ENCODE peak calls at places on chromosome 20, in seven cellular contexts. R is HTR-8/SVneo; H is stimulated activated CD4-positive, alpha-beta T cell treated with anti-CD3 and anti-CD28 coated beads, Interleukin-15, amount 100 ng/mL, for 1 hour; O is effector memory CD4-positive, alpha-beta T cell; P is foreskin fibroblast; C is endodermal cell; Y is NCI-H2081 treated with DMSO at 0.1 percent for 48 hours. V is an unnamed sample.

GRCh38 chr20:19176483-19176882 is 36.0 kb upstream of the SLC24A3 start:
- DNase-seq in R (no peak), H (no peak), O (no peak), P (no peak), C (peak; percentile 40), Y (no peak), V (no peak)

GRCh38 chr20:49906101-49906604 is 9.2 kb downstream of the SPATA2 start:
- DNase-seq in R (no peak), H (no peak), O (no peak), P (no peak), C (no peak), Y (no peak), V (no peak)

GRCh38 chr20:34311118-34312023 is 8.2 kb upstream of the AHCY start:
- DNase-seq in R (no peak), H (no peak), O (no peak), P (peak; percentile 53), C (peak; percentile 94), Y (no peak), V (peak; percentile 38)

GRCh38 chr20:35823147-35823546 is 51.3 kb downstream of the PHF20 start:
- DNase-seq in R (no peak), H (no peak), O (no peak), P (no peak), C (no peak), Y (no peak), V (no peak)

GRCh38 chr20:56371977-56372376 is 13.2 kb downstream of the FAM210B start:
- DNase-seq in R (no peak), H (no peak), O (no peak), P (no peak), C (no peak), Y (no peak), V (no peak)

GRCh38 chr20:33261465-33261864 is 21.5 kb upstream of the BPIFB1 start:
- DNase-seq in R (no peak), H (no peak), O (no peak), P (no peak), C (peak; percentile 47), Y (no peak), V (no peak)

GRCh38 chr20:17765584-17765983 is 65.8 kb downstream of the BANF2 start:
- DNase-seq in R (no peak), H (no peak), O (no peak), P (no peak), C (no peak), Y (no peak), V (no peak)

GRCh38 chr20:45783656-45784294 is 7.9 kb downstream of the WFDC3 start:
- DNase-seq in R (no peak), H (no peak), O (no peak), P (no peak), C (no peak), Y (no peak), V (no peak)

GRCh38 chr20:33875534-33876026 is 64.4 kb downstream of the CHMP4B start:
- DNase-seq in R (no peak), H (no peak), O (no peak), P (no peak), C (no peak), Y (no peak), V (no peak)

GRCh38 chr20:11178946-11179654 is 505.3 kb upstream of the JAG1 start:
- DNase-seq in R (peak; percentile 24), H (no peak), O (no peak), P (peak; percentile 74), C (no peak), Y (no peak), V (no peak)

GRCh38 chr20:8647868-8648495 is 420.9 kb upstream of the PLCB4 start:
- DNase-seq in R (no peak), H (no peak), O (no peak), P (peak; percentile 17), C (no peak), Y (no peak), V (no peak)

GRCh38 chr20:543369-544152 is at the start of gene CSNK2A1:
- DNase-seq in R (peak; percentile 89), H (peak; percentile 95), O (peak; percentile 90), P (peak; percentile 98), C (peak; percentile 98), Y (peak; percentile 87), V (peak; percentile 98)